ENCODE peak calls at places on chromosomes 2 and 18, in nine cellular contexts. H is heart left ventricle, I is left ventricle myocardium inferior, D is BE2C, Y is astrocyte of the spinal cord, W is neural progenitor cell, C is omental fat pad, L is lower lobe of right lung, P is GM13976. R is an unnamed sample.

GRCh38 chr2:105803337-105803736 is 58.6 kb downstream of the NCK2 start:
- DNase-seq in D (no peak), L (no peak), H (no peak), P (no peak), C (no peak), W (no peak), Y (no peak), I (no peak), R (no peak)

GRCh38 chr18:11309172-11309571 is 159.8 kb upstream of the PIEZO2 start:
- DNase-seq in D (peak), L (no peak), Y (no peak), I (no peak), P (no peak), H (no peak), C (no peak), W (no peak), R (no peak)

GRCh38 chr2:188452084-188452483 is 160.4 kb downstream of the GULP1 start:
- DNase-seq in Y (peak), C (no peak), P (no peak), D (no peak), L (no peak), I (no peak), H (no peak), W (no peak), R (no peak)

GRCh38 chr2:74063486-74063885 is 78.8 kb downstream of the TET3 start:
- DNase-seq in W (no peak), I (no peak), D (no peak), C (no peak), H (no peak), L (no peak), P (no peak), Y (no peak), R (no peak)

GRCh38 chr2:95514728-95515127 is 30.2 kb upstream of the TRIM43B start:
- DNase-seq in I (no peak), P (no peak), H (no peak), C (no peak), D (no peak), L (no peak), W (no peak), Y (no peak), R (no peak)

GRCh38 chr18:7856733-7857132 is 289.6 kb downstream of the PTPRM start:
- DNase-seq in P (no peak), Y (no peak), H (no peak), W (no peak), C (no peak), L (no peak), D (no peak), I (no peak), R (no peak)

GRCh38 chr2:203817147-203817546 is 50.4 kb upstream of the CTLA4 start:
- DNase-seq in W (no peak), H (no peak), D (no peak), L (no peak), I (no peak), Y (no peak), C (no peak), P (no peak), R (no peak)

GRCh38 chr2:231469568-231469920 is 5.3 kb upstream of the NCL start:
- DNase-seq in Y (no peak), H (peak), P (no peak), W (no peak), I (no peak), C (no peak), D (no peak), L (no peak), R (no peak)

GRCh38 chr2:231655494-231656408 is 52.6 kb upstream of the PTMA start:
- DNase-seq in C (no peak), L (no peak), W (no peak), Y (no peak), H (no peak), D (no peak), P (no peak), I (no peak), R (no peak)

GRCh38 chr18:3599235-3599634 is 149.3 kb downstream of the TGIF1 start:
- DNase-seq in H (no peak), I (no peak), P (no peak), W (no peak), L (no peak), C (no peak), Y (no peak), D (no peak), R (no peak)

GRCh38 chr2:2234398-2234797 is 96.7 kb downstream of the MYT1L start:
- DNase-seq in L (no peak), I (no peak), C (no peak), Y (no peak), P (no peak), D (no peak), H (no peak), W (peak), R (no peak)

GRCh38 chr2:100616841-100617390 is 54.1 kb downstream of the PDCL3 start:
- DNase-seq in P (no peak), D (no peak), L (no peak), C (no peak), H (no peak), W (no peak), I (no peak), Y (no peak), R (no peak)

GRCh38 chr2:218228366-218229092 is 11.5 kb downstream of the ARPC2 start:
- DNase-seq in D (no peak), Y (no peak), H (no peak), L (no peak), W (no peak), P (no peak), I (no peak), C (no peak), R (no peak)

GRCh38 chr2:71291398-71291797 is 40.2 kb upstream of the ZNF638 start:
- DNase-seq in W (no peak), L (no peak), P (no peak), I (no peak), C (no peak), H (no peak), Y (no peak), D (no peak), R (no peak)

GRCh38 chr18:54240629-54241107 is 16.2 kb upstream of the MBD2 start:
- DNase-seq in H (peak), I (no peak), W (no peak), P (no peak), L (peak), D (no peak), Y (no peak), C (no peak), R (no peak)

GRCh38 chr18:24837065-24837464 is 376.6 kb downstream of the HRH4 start:
- DNase-seq in P (no peak), D (no peak), C (no peak), I (no peak), L (no peak), Y (no peak), H (no peak), W (no peak), R (no peak)

GRCh38 chr18:72834731-72835130 is 33.1 kb downstream of the NETO1 start:
- DNase-seq in Y (no peak), L (no peak), I (no peak), P (no peak), C (no peak), D (no peak), W (no peak), H (no peak), R (no peak)

GRCh38 chr18:22378672-22379282 is 38.9 kb downstream of the CTAGE1 start:
- DNase-seq in H (peak), D (peak), C (no peak), W (peak), Y (peak), P (no peak), L (no peak), I (no peak), R (no peak)

GRCh38 chr2:111072220-111072871 is 48.4 kb upstream of the BCL2L11 start:
- DNase-seq in L (no peak), W (no peak), I (no peak), C (no peak), H (no peak), P (no peak), Y (peak), D (no peak), R (no peak)

GRCh38 chr2:114550895-114551793 is 108.7 kb downstream of the DPP10 start:
- DNase-seq in C (no peak), H (no peak), L (no peak), D (peak), P (peak), I (no peak), Y (peak), W (peak), R (peak)

GRCh38 chr18:67342159-67342558 is 174.4 kb downstream of the DSEL start:
- DNase-seq in Y (no peak), W (no peak), H (no peak), C (no peak), D (no peak), I (no peak), P (no peak), L (no peak), R (no peak)

GRCh38 chr2:33363599-33364300 is 112.7 kb upstream of the RASGRP3 start:
- DNase-seq in W (no peak), D (no peak), H (no peak), P (no peak), Y (no peak), I (no peak), C (no peak), L (no peak), R (no peak)

GRCh38 chr2:11624893-11625292 is 45.1 kb downstream of the NTSR2 start:
- DNase-seq in L (no peak), Y (no peak), P (no peak), D (no peak), H (no peak), I (no peak), C (no peak), W (no peak), R (no peak)

GRCh38 chr2:146544701-146545100 is 1300.1 kb upstream of the ACVR2A start:
- DNase-seq in L (no peak), H (no peak), C (no peak), P (no peak), W (no peak), Y (no peak), I (no peak), D (no peak), R (no peak)

GRCh38 chr2:217256261-217256660 is 396.4 kb upstream of the TNP1 start:
- DNase-seq in P (no peak), I (no peak), C (no peak), D (no peak), L (no peak), H (no peak), W (peak), Y (peak), R (no peak)

GRCh38 chr2:181876614-181877063 is 14.9 kb upstream of the ITPRID2 start:
- DNase-seq in P (no peak), D (no peak), H (peak), I (no peak), L (no peak), W (no peak), Y (peak), C (no peak), R (no peak)

GRCh38 chr2:159863761-159864160 is 65.8 kb upstream of the CD302 start:
- DNase-seq in D (no peak), C (no peak), L (no peak), H (no peak), P (no peak), I (no peak), Y (no peak), W (no peak), R (no peak)

GRCh38 chr2:64998658-64999061 is 9.5 kb downstream of the SLC1A4 start:
- DNase-seq in H (peak), C (no peak), D (no peak), Y (peak), L (no peak), P (no peak), W (no peak), I (no peak), R (no peak)

GRCh38 chr18:5895300-5895885 is at the start of gene TMEM200C:
- DNase-seq in C (no peak), H (peak), I (peak), D (no peak), P (peak), L (peak), Y (peak), W (peak), R (peak)

GRCh38 chr2:46010925-46011490 is 286.2 kb upstream of the EPAS1 start:
- DNase-seq in H (no peak), P (peak), C (no peak), I (no peak), D (no peak), Y (peak), L (no peak), W (peak), R (no peak)

GRCh38 chr2:156435392-156435724 is 821 bp upstream of the GPD2 start:
- DNase-seq in H (no peak), L (no peak), W (no peak), D (no peak), P (no peak), I (no peak), C (no peak), Y (no peak), R (no peak)

GRCh38 chr2:174325932-174326879 is 8.5 kb upstream of the SP9 start:
- DNase-seq in W (peak), D (no peak), P (peak), C (no peak), L (peak), I (no peak), Y (no peak), H (no peak), R (no peak)

GRCh38 chr2:229174794-229175529 is 96.1 kb downstream of the PID1 start:
- DNase-seq in P (no peak), C (no peak), L (no peak), I (no peak), W (no peak), D (no peak), Y (peak), H (peak), R (no peak)

GRCh38 chr2:237432484-237433092 is 18.6 kb upstream of the COL6A3 start:
- DNase-seq in P (no peak), I (no peak), D (peak), L (peak), Y (peak), H (no peak), W (no peak), C (no peak), R (no peak)
- TF ChIP-seq CTCF in P (no peak), I (no peak), D (no peak), L (no peak), Y (peak), H (no peak), W (no peak), C (no peak), R (no peak)

DNA sequence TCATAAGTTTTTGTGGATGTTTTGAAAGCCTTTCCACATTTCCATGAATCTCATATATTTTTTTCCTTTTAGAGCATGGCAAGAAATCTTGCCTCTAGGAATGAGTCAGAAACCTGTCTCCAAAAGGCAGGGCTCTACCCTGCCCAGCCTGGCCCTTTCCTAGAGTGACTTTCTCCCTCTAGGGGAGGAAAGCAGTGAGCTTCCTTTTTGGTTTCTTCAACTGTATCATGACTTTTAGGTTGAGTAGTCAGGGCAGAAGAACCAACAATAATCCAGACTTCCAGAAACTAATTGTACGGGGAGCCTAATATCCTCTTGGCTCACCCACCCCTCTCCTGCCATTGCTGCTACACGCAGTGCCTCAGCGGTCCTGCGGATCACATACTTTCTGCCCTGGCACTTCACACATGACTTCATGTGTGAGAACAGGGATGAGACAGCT is 300.3 kb downstream of the AGPS start:
- DNase-seq in I (no peak), D (no peak), P (no peak), C (no peak), H (no peak), L (no peak), Y (no peak), W (no peak), R (no peak)
- TF ChIP-seq CTCF in I (no peak), D (no peak), P (no peak), C (no peak), H (no peak), L (no peak), Y (no peak), W (no peak), R (peak)

DNA sequence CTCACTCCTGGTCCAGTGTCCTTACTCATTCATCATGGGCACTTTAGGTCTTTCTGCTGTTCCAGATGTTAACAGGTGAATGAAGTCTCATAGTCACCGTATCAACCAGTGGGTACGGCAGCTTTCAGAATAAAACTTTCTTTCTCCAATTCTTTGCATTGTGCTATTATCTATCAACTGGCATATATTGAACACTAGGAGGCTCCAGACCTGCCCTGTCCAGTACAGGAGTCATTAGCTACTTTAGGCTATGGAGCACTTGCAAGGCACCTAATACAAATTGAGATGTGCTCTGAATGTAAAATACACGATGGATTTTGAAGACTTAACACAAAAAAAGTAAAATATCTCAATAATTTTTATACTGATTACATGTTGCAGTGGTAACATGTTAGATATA is 43.2 kb upstream of the NEB start:
- DNase-seq in D (no peak), I (no peak), H (no peak), C (no peak), Y (no peak), P (no peak), W (no peak), L (no peak), R (no peak)
- TF ChIP-seq CTCF in D (peak), I (no peak), H (no peak), C (no peak), Y (peak), P (no peak), W (peak), L (no peak), R (no peak)

DNA sequence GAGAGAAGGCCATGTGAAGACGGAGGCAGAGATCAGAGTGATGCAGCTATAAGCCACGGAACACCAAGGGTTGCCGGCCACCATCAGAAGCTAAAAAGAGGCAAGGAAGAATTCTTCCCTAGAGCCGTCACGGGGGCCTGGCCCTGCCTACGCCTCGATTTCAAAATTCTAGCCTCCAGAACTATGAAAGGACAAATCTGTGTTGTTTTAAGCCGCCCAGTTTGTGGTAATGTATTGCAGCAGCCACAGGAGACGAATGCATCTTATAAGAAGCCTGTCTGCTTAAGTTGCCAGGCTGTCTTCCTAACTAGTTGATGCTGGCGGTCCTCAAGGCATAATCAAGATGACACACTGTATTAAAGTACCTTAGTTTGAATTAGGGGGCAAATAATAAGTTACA is 53.8 kb downstream of the SRD5A2 start:
- DNase-seq in H (no peak), I (no peak), D (no peak), P (no peak), Y (no peak), C (no peak), L (no peak), W (no peak), R (no peak)
- TF ChIP-seq CTCF in H (no peak), I (no peak), D (no peak), P (no peak), Y (no peak), C (no peak), L (no peak), W (no peak), R (no peak)

DNA sequence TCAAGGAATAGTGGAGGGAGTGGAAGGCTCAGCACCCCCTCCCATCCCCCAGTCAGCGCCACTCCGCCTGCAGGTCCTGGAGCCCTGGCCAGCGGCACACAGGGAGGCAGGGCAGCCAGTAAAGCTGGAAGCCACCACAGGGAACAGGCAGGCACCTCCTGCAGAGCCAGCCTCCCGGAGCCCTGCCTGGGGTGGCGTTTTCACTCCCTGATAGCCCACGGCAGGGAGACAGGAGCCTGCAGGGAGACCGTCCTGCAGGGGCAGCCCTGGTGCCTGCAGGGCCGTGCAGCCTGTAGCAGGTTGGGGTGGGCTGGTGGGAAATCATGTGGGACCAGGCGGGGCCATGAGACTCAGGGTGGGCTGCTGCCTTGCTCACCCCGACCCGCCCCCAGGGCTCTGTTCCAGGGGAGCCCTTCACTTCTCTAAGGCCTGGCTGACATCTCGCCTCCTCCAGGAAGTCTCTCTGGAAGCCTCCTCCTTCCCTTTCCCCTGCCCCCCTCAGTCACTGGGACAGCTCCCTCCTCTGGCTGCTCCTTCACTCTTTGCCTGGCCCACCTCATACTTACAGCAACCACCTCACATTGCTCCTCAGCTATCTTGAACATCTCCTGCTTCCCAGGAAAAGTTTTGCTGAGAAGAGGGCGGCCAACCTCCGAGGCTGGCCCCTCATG is 221.0 kb downstream of the GLI2 start:
- DNase-seq in P (no peak), C (no peak), H (no peak), L (no peak), W (no peak), D (no peak), Y (no peak), I (no peak), R (no peak)
- TF ChIP-seq CTCF in P (no peak), C (no peak), H (no peak), L (no peak), W (no peak), D (no peak), Y (no peak), I (no peak), R (no peak)

DNA sequence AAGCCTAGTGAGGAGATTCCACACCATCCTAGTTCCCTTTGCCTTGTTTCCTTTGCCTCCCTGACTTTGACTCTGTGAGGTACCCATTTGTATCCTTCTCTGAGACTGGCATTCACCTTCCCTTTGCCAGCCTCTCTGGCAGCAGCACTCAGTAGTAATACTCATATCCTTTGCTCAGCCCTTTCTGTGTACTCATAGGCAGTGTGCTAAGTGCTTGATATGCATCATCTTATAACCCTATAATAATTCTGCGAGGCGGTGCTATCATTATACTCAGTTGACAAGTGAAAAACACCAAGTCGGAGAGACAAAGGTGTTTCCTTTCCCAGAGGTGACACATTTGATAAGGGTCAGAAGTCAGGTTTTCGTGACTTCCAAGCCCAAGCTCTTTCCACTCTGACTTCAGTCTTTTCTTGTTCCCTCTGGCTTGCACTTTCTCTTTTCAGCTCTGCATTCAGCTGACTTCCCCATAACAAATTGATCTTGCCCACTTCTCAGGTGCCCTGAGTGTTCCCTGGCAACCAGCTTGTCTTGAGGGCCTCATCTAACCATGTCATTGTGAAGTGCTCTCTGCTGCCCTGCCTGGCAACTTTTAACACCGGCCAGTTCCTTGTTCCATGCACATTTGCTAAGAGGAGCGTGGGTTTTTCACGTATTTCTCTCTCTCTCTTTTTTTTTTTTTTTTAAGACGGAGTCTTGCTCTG is 94.6 kb upstream of the UPP2 start:
- DNase-seq in Y (no peak), W (peak), C (no peak), P (no peak), D (no peak), H (no peak), L (peak), I (no peak), R (no peak)
- TF ChIP-seq CTCF in Y (peak), W (no peak), C (no peak), P (no peak), D (no peak), H (no peak), L (peak), I (no peak), R (peak)

R was measured in progenitor cell of endocrine pancreas.